ENCODE peak calls at places on chromosomes 1 and 21, in six cellular contexts. H is AG04450, N is brain microvascular endothelial cell, E is fibroblast of mammary gland, K is left ventricle myocardium inferior, G is PC-9. D is an unnamed sample.

GRCh38 chr1:201740609-201741231 is 88.2 kb upstream of the IPO9 start:
- DNase-seq in H (no peak), N (no peak), E (no peak), K (no peak), G (no peak), D (no peak)

GRCh38 chr1:247054992-247055415 is 23.6 kb downstream of the ZNF670 start:
- DNase-seq in H (no peak), N (peak), E (peak), K (no peak), G (no peak), D (peak)

GRCh38 chr1:25996966-25997758 is 701 bp downstream of the PAFAH2 start:
- DNase-seq in H (no peak), N (peak), E (peak), K (no peak), G (no peak), D (peak)

GRCh38 chr1:194024659-194025058 is 838.2 kb upstream of the B3GALT2 start:
- DNase-seq in H (no peak), N (peak), E (peak), K (no peak), G (no peak), D (peak)

GRCh38 chr1:171343727-171344472 is 29.9 kb downstream of the FMO4 start:
- DNase-seq in H (no peak), N (no peak), E (peak), K (no peak), G (no peak), D (no peak)

GRCh38 chr1:224459051-224459450 is 24.5 kb upstream of the WDR26 start:
- DNase-seq in H (no peak), N (no peak), E (peak), K (no peak), G (no peak), D (no peak)

GRCh38 chr21:27776925-27777553 is 810.2 kb upstream of the ADAMTS5 start:
- DNase-seq in H (no peak), N (no peak), E (peak), K (peak), G (no peak), D (no peak)

GRCh38 chr1:226603030-226603960 is 54.7 kb downstream of the STUM start:
- DNase-seq in H (no peak), N (no peak), E (peak), K (peak), G (no peak), D (peak)

GRCh38 chr1:10204003-10204642 is 6.2 kb upstream of the KIF1B start:
- DNase-seq in H (no peak), N (no peak), E (no peak), K (no peak), G (no peak), D (no peak)

GRCh38 chr1:12124693-12125421 is 41.9 kb upstream of the TNFRSF1B start:
- DNase-seq in H (peak), N (peak), E (peak), K (peak), G (peak), D (peak)

GRCh38 chr1:53293123-53293522 is 34.7 kb downstream of the LRP8 start:
- DNase-seq in H (no peak), N (no peak), E (peak), K (no peak), G (no peak), D (peak)

GRCh38 chr1:207414606-207415108 is 39.5 kb upstream of the CR2 start:
- DNase-seq in H (no peak), N (no peak), E (no peak), K (no peak), G (no peak), D (no peak)

DNA sequence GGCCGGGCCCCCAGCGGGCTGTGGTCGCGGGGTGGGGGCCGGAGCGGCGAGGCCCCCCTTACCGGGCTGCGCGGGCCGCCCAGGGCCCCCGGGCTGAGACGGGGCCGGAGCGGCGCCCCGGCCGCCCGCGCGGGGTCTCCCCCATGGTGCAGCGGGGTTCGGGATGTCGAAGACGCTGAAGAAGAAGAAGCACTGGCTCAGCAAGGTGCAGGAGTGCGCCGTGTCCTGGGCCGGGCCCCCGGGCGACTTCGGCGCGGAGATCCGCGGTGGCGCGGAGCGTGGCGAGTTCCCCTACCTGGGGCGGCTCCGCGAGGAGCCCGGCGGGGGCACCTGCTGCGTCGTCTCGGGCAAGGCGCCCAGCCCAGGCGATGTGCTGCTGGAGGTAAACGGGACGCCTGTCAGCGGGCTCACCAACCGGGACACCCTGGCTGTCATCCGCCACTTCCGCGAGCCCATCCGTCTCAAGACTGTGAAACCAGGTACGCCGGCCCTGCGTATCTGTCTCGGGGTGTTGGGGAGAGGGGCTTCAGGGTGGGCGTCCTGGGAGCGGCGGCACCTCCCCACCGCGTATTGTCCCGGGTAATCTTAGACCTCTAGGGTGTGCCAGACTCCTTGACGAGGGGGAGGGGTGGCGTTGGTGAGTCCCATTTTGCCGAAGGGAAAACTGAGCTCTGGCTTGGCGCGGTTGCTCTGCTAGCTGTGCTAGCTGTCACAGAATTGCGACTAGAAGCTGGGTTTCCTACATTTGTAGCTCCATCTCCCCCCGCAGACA is 742 bp downstream of the MAGI3 start:
- DNase-seq in H (no peak), N (no peak), E (no peak), K (peak), G (peak), D (no peak)
- TF ChIP-seq CTCF in H (no peak), N (peak), E (peak), K (no peak), G (no peak), D (no peak)

DNA sequence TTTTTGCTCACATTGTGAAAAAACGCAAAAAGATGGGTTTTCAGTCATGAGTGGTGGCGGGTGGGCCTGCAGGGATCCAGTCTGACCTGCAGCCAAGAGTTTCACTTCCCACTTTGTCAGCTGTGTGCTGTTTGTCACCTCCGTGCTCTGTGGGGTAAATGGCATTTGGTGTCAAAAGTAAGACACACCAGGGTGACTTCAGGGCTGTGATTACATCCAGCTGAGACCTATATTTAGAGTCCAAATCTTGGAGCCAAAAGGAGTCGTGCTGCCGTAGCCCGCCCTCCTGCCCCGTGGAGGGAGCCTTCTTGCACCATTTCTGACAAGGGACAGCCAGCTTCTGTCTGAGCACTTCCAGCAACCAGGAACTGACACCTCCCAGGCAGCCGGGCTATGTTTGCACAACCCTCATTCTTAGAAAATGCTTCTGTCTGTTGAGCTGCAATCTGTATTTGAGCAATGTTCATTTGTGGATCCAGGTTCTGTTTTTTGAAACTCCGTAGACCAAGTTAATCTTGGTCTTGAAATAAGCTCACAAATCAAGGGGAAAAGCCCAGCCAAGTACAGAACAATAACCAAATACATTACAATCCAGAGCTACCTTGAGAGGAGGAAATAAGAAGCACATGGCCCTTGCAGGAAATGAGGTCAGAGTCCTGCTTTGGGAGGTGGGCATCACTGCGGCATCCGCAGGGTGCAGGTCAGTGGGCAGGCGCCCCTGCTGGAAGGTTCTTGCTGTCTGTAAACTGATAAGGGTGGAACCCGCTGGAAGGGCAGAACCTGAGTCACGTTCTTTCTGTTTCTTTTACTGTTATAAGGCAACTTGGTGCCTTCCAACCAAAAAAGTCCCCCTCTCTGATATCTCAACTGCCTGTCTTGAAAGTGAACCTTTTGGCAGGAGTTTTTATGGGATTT is 14.4 kb downstream of the ABCG1 start:
- DNase-seq in H (no peak), N (peak), E (peak), K (peak), G (no peak), D (peak)
- TF ChIP-seq CTCF in H (peak), N (peak), E (peak), K (peak), G (no peak), D (peak)

GRCh38 chr1:204322329-204322868 is 37.3 kb downstream of the PLEKHA6 start:
- DNase-seq in H (no peak), N (no peak), E (no peak), K (no peak), G (no peak), D (no peak)

GRCh38 chr1:204321051-204321450 is 38.7 kb downstream of the PLEKHA6 start:
- DNase-seq in H (no peak), N (no peak), E (no peak), K (no peak), G (no peak), D (no peak)

GRCh38 chr1:204325944-204326343 is 33.8 kb downstream of the PLEKHA6 start:
- DNase-seq in H (no peak), N (no peak), E (no peak), K (no peak), G (no peak), D (no peak)

GRCh38 chr1:204321665-204322064 is 38.1 kb downstream of the PLEKHA6 start:
- DNase-seq in H (no peak), N (no peak), E (peak), K (no peak), G (no peak), D (peak)

GRCh38 chr1:204323887-204324286 is 35.8 kb downstream of the PLEKHA6 start:
- DNase-seq in H (no peak), N (peak), E (peak), K (no peak), G (no peak), D (peak)
- TF ChIP-seq CTCF in H (no peak), N (peak), E (peak), K (no peak), G (no peak), D (no peak)

DNA sequence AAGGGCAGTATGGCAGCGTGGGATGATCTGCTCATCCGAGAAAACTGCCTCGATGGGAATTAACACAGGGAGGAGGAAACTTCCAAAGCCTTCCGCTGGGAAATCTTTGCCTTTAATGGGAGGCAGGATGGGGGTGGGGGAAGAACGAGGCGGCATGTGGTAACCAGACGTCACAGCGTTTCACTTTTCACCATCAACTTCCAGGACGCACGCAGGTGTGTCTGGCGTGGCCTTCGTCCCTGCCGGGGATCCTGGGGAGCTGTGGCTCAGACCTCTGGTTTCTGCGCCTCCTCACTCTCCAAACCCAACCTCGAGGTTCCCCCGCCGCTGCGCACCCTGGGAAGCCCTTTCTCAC is 282 bp downstream of the RSPH1 start:
- DNase-seq in H (no peak), N (no peak), E (peak), K (no peak), G (no peak), D (peak)
- TF ChIP-seq CTCF in H (no peak), N (no peak), E (no peak), K (no peak), G (no peak), D (no peak)

GRCh38 chr21:29991624-29992023 is 51.8 kb upstream of the GRIK1 start:
- DNase-seq in H (no peak), N (no peak), E (no peak), K (no peak), G (no peak), D (no peak)
- TF ChIP-seq CTCF in H (no peak), N (no peak), E (no peak), K (no peak), G (no peak), D (no peak)

GRCh38 chr1:42736152-42736551 is 3.9 kb downstream of the CLDN19 start:
- DNase-seq in H (no peak), N (no peak), E (peak), K (no peak), G (peak), D (peak)

GRCh38 chr1:42733415-42734200 is 6.4 kb downstream of the CLDN19 start:
- DNase-seq in H (no peak), N (no peak), E (no peak), K (no peak), G (no peak), D (no peak)

GRCh38 chr1:42735056-42735455 is 5.0 kb downstream of the CLDN19 start:
- DNase-seq in H (no peak), N (no peak), E (no peak), K (no peak), G (no peak), D (no peak)

GRCh38 chr1:42735477-42736105 is 4.4 kb downstream of the CLDN19 start:
- DNase-seq in H (no peak), N (no peak), E (no peak), K (no peak), G (peak), D (no peak)

DNA sequence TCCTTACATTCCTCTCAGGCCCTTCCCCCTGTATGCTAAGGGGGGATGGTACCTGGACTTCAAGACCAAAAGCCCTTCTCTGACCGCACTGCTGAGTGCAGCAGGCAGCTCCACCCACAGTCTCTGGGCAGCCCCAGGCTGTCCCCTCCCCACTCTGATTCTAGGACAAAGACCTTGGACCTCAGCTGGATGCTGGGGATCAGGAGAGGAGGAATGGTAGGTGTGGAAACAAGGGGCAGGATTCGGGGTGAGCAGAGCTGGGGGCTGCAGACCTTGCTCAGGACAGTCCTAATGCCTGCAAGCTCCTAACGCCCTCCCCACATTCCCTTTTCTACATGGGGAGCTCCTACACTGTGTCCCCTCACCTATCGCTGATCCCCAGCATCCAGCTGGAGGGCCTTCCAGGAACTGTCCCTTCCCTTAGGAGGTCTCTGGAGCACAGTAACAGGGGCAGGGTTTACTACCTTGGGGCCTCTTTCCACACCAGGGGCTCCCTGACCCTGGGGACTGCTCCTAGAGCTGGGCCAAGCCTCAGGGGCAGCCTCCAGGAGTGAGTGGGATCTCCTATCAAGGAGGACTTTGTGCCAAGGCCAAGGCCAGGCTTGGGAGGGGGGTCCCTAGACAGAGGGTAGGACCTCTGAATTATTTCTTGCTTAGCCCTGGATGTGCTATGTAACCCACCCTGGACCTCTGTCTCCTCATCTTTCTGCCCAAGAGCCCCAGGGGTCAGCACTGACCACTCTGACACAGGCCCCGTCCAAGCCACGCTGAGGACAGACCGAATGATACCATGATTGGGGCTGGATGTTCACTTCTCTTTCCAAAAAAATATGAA is 5.6 kb downstream of the CLDN19 start:
- DNase-seq in H (no peak), N (no peak), E (no peak), K (no peak), G (no peak), D (no peak)
- TF ChIP-seq CTCF in H (no peak), N (no peak), E (no peak), K (no peak), G (no peak), D (no peak)